ENCODE peak calls at places on chromosomes 4 and X, in six cellular contexts. One of them, this sample, is unnamed.

GRCh38 chr4:154294951-154295350 is 196.6 kb downstream of the DCHS2 start:
- DNase-seq in neural crest cell: no peak
- DNase-seq in astrocyte of the spinal cord: no peak
- DNase-seq in CD8-positive, alpha-beta T cell: no peak
- DNase-seq in ascending aorta: no peak
- DNase-seq in AG10803: no peak
- DNase-seq in this sample: no peak

GRCh38 chr4:15004701-15005301 is 2.5 kb downstream of the CPEB2 start:
- DNase-seq in AG10803: peak
- DNase-seq in ascending aorta: peak
- DNase-seq in astrocyte of the spinal cord: peak
- DNase-seq in neural crest cell: peak
- DNase-seq in CD8-positive, alpha-beta T cell: peak
- DNase-seq in this sample: peak

GRCh38 chr4:98522603-98523395 is 135.6 kb downstream of the TSPAN5 start:
- DNase-seq in astrocyte of the spinal cord: peak
- DNase-seq in CD8-positive, alpha-beta T cell: no peak
- DNase-seq in AG10803: peak
- DNase-seq in ascending aorta: no peak
- DNase-seq in neural crest cell: no peak
- DNase-seq in this sample: peak

GRCh38 chr4:87624698-87625097 is 16.4 kb downstream of the DSPP start:
- DNase-seq in ascending aorta: no peak
- DNase-seq in astrocyte of the spinal cord: no peak
- DNase-seq in neural crest cell: no peak
- DNase-seq in AG10803: no peak
- DNase-seq in CD8-positive, alpha-beta T cell: no peak
- DNase-seq in this sample: no peak

GRCh38 chr4:155703486-155704227 is 37.0 kb downstream of the GUCY1A1 start:
- DNase-seq in AG10803: no peak
- DNase-seq in ascending aorta: no peak
- DNase-seq in astrocyte of the spinal cord: peak
- DNase-seq in neural crest cell: no peak
- DNase-seq in CD8-positive, alpha-beta T cell: no peak
- DNase-seq in this sample: peak

GRCh38 chr4:859496-859895 is 33.6 kb upstream of the CPLX1 start:
- DNase-seq in ascending aorta: no peak
- DNase-seq in AG10803: no peak
- DNase-seq in neural crest cell: no peak
- DNase-seq in CD8-positive, alpha-beta T cell: no peak
- DNase-seq in astrocyte of the spinal cord: no peak
- DNase-seq in this sample: no peak

GRCh38 chr4:95377511-95377910 is 171.3 kb downstream of the UNC5C start:
- DNase-seq in ascending aorta: no peak
- DNase-seq in astrocyte of the spinal cord: no peak
- DNase-seq in neural crest cell: no peak
- DNase-seq in CD8-positive, alpha-beta T cell: no peak
- DNase-seq in AG10803: no peak
- DNase-seq in this sample: no peak

GRCh38 chr4:16253127-16253960 is 27.1 kb upstream of the TAPT1 start:
- DNase-seq in astrocyte of the spinal cord: peak
- DNase-seq in ascending aorta: no peak
- DNase-seq in CD8-positive, alpha-beta T cell: no peak
- DNase-seq in neural crest cell: no peak
- DNase-seq in AG10803: peak
- DNase-seq in this sample: peak

GRCh38 chrX:110397353-110397752 is 38.7 kb downstream of the RTL9 start:
- DNase-seq in ascending aorta: no peak
- DNase-seq in AG10803: no peak
- DNase-seq in CD8-positive, alpha-beta T cell: no peak
- DNase-seq in neural crest cell: no peak
- DNase-seq in astrocyte of the spinal cord: no peak
- DNase-seq in this sample: no peak

GRCh38 chr4:6548201-6548881 is 26.6 kb upstream of the MAN2B2 start:
- DNase-seq in astrocyte of the spinal cord: peak
- DNase-seq in CD8-positive, alpha-beta T cell: no peak
- DNase-seq in ascending aorta: no peak
- DNase-seq in AG10803: peak
- DNase-seq in neural crest cell: peak
- DNase-seq in this sample: peak

GRCh38 chrX:2226906-2227656 is 273.7 kb downstream of the DHRSX start:
- DNase-seq in astrocyte of the spinal cord: no peak
- DNase-seq in neural crest cell: no peak
- DNase-seq in ascending aorta: no peak
- DNase-seq in CD8-positive, alpha-beta T cell: no peak
- DNase-seq in AG10803: no peak
- DNase-seq in this sample: no peak

GRCh38 chrX:40871385-40872082 is 136.2 kb upstream of the MED14 start:
- DNase-seq in neural crest cell: no peak
- DNase-seq in ascending aorta: no peak
- DNase-seq in CD8-positive, alpha-beta T cell: no peak
- DNase-seq in astrocyte of the spinal cord: peak
- DNase-seq in AG10803: peak
- DNase-seq in this sample: no peak

GRCh38 chr4:71599588-71599987 is 184.3 kb downstream of the GC start:
- DNase-seq in ascending aorta: no peak
- DNase-seq in astrocyte of the spinal cord: no peak
- DNase-seq in neural crest cell: no peak
- DNase-seq in AG10803: no peak
- DNase-seq in CD8-positive, alpha-beta T cell: no peak
- DNase-seq in this sample: no peak

GRCh38 chrX:123993326-123993725 is 31.8 kb downstream of the STAG2 start:
- DNase-seq in ascending aorta: no peak
- DNase-seq in CD8-positive, alpha-beta T cell: no peak
- DNase-seq in AG10803: peak
- DNase-seq in astrocyte of the spinal cord: peak
- DNase-seq in neural crest cell: no peak
- DNase-seq in this sample: peak

GRCh38 chr4:85932371-85933305 is 427.2 kb downstream of the MAPK10 start:
- DNase-seq in AG10803: peak
- DNase-seq in neural crest cell: no peak
- DNase-seq in astrocyte of the spinal cord: peak
- DNase-seq in ascending aorta: no peak
- DNase-seq in CD8-positive, alpha-beta T cell: no peak
- DNase-seq in this sample: no peak

GRCh38 chr4:71210831-71211230 is 128.0 kb upstream of the SLC4A4 start:
- DNase-seq in ascending aorta: no peak
- DNase-seq in astrocyte of the spinal cord: peak
- DNase-seq in CD8-positive, alpha-beta T cell: no peak
- DNase-seq in neural crest cell: no peak
- DNase-seq in AG10803: peak
- DNase-seq in this sample: no peak

GRCh38 chrX:110286126-110286525 is 31.8 kb downstream of the AMMECR1 start:
- DNase-seq in AG10803: peak
- DNase-seq in ascending aorta: no peak
- DNase-seq in neural crest cell: no peak
- DNase-seq in CD8-positive, alpha-beta T cell: no peak
- DNase-seq in astrocyte of the spinal cord: peak
- DNase-seq in this sample: peak

GRCh38 chrX:8849945-8850344 is 48.8 kb upstream of the FAM9A start:
- DNase-seq in CD8-positive, alpha-beta T cell: no peak
- DNase-seq in neural crest cell: no peak
- DNase-seq in astrocyte of the spinal cord: no peak
- DNase-seq in ascending aorta: no peak
- DNase-seq in AG10803: no peak
- DNase-seq in this sample: no peak
- TF ChIP-seq CTCF in CD8-positive, alpha-beta T cell: no peak
- TF ChIP-seq CTCF in neural crest cell: peak
- TF ChIP-seq CTCF in astrocyte of the spinal cord: peak
- TF ChIP-seq CTCF in ascending aorta: no peak
- TF ChIP-seq CTCF in AG10803: no peak
- TF ChIP-seq CTCF in this sample: no peak

DNA sequence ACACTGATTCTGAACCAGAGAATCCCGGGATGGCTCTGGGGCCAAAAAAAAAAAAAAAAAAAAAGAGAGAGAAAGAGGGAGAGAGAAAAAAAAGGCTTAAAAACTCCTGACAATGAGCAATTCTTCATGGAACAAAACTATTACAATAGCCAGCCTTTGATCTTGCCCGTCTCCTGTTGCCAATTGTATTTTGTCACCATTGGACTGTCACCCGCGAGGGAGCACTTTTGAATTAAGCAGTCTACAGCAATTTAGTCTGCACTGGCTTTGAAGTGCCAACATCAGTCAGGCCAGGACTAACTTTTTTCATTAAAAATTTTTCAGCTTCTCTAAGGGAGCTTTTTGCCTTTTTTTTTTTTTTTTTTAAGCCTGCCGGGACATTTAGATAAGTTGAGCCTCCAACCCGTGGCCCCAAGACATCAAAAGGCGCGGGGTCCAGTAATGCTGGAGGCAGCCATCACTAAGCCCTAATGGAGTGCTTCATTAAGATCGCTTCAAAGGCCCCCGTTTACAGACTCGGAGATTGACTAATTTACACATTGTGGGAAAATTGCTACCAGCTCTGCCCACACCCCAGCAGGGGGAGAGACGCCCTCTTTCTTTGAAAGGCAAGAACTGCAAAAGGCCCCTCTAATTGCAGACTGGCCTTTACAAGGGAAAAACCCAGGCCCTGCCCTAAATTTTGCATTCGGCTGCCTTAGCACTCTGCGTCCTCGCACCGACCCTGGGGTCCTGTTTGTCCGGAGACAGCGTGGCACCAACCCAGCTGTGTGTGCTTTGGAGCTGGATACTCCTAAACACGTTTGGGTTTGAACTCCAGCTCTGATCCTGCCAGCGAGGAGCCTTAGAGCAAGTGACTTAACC is 98.1 kb upstream of the MSX1 start:
- DNase-seq in CD8-positive, alpha-beta T cell: no peak
- DNase-seq in ascending aorta: no peak
- DNase-seq in AG10803: no peak
- DNase-seq in neural crest cell: peak
- DNase-seq in astrocyte of the spinal cord: no peak
- DNase-seq in this sample: no peak
- TF ChIP-seq CTCF in CD8-positive, alpha-beta T cell: no peak
- TF ChIP-seq CTCF in ascending aorta: no peak
- TF ChIP-seq CTCF in AG10803: peak
- TF ChIP-seq CTCF in neural crest cell: peak
- TF ChIP-seq CTCF in astrocyte of the spinal cord: peak
- TF ChIP-seq CTCF in this sample: no peak

GRCh38 chr4:112214397-112215264 is 17.0 kb upstream of the AP1AR start:
- DNase-seq in AG10803: peak
- DNase-seq in CD8-positive, alpha-beta T cell: no peak
- DNase-seq in ascending aorta: no peak
- DNase-seq in astrocyte of the spinal cord: peak
- DNase-seq in neural crest cell: no peak
- DNase-seq in this sample: peak
- TF ChIP-seq CTCF in AG10803: peak
- TF ChIP-seq CTCF in CD8-positive, alpha-beta T cell: peak
- TF ChIP-seq CTCF in ascending aorta: no peak
- TF ChIP-seq CTCF in astrocyte of the spinal cord: peak
- TF ChIP-seq CTCF in neural crest cell: peak
- TF ChIP-seq CTCF in this sample: peak

GRCh38 chr4:104693601-104694201 is 199.0 kb upstream of the CXXC4 start:
- DNase-seq in neural crest cell: no peak
- DNase-seq in ascending aorta: no peak
- DNase-seq in CD8-positive, alpha-beta T cell: no peak
- DNase-seq in AG10803: no peak
- DNase-seq in astrocyte of the spinal cord: peak
- DNase-seq in this sample: peak
- TF ChIP-seq CTCF in neural crest cell: peak
- TF ChIP-seq CTCF in ascending aorta: no peak
- TF ChIP-seq CTCF in CD8-positive, alpha-beta T cell: no peak
- TF ChIP-seq CTCF in AG10803: no peak
- TF ChIP-seq CTCF in astrocyte of the spinal cord: peak
- TF ChIP-seq CTCF in this sample: peak

This sample was measured in RWPE1.